ENCODE peak calls at places on chromosomes 16 and 17, in five cellular contexts. O is left ventricle myocardium inferior, N is astrocyte, Y is brain microvascular endothelial cell, P is IMR-90. A is an unnamed sample.

GRCh38 chr16:49189286-49189685 is 92.4 kb downstream of the CBLN1 start:
- DNase-seq in N (no peak), O (no peak), P (no peak), Y (peak), A (no peak)

GRCh38 chr16:1674751-1675664 is 3.1 kb upstream of the JPT2 start:
- DNase-seq in O (no peak), N (peak), Y (peak), P (peak), A (no peak)

GRCh38 chr17:19780846-19781245 is 32.7 kb upstream of the ALDH3A1 start:
- DNase-seq in O (no peak), Y (no peak), N (no peak), P (no peak), A (no peak)

GRCh38 chr17:45273551-45273957 is 11.7 kb upstream of the SPATA32 start:
- DNase-seq in Y (no peak), N (peak), P (no peak), O (no peak), A (no peak)

GRCh38 chr17:1119924-1120323 is 59.9 kb downstream of the ABR start:
- DNase-seq in Y (no peak), P (no peak), O (no peak), N (no peak), A (no peak)

GRCh38 chr16:77435240-77435819 is 496 bp upstream of the ADAMTS18 start:
- DNase-seq in N (no peak), O (no peak), P (no peak), Y (no peak), A (no peak)

GRCh38 chr16:57815987-57816745 is 13.9 kb upstream of the KIFC3 start:
- DNase-seq in Y (peak), N (peak), P (peak), O (peak), A (no peak)

GRCh38 chr17:45640141-45640850 is 143.8 kb upstream of the CRHR1 start:
- DNase-seq in P (peak), N (peak), O (peak), Y (peak), A (no peak)

GRCh38 chr17:82378741-82379021 is 7.1 kb downstream of the UTS2R start:
- DNase-seq in Y (no peak), P (no peak), N (no peak), O (no peak), A (no peak)

GRCh38 chr17:12097326-12097725 is 76.6 kb downstream of the MAP2K4 start:
- DNase-seq in N (no peak), O (no peak), P (no peak), Y (peak), A (no peak)

DNA sequence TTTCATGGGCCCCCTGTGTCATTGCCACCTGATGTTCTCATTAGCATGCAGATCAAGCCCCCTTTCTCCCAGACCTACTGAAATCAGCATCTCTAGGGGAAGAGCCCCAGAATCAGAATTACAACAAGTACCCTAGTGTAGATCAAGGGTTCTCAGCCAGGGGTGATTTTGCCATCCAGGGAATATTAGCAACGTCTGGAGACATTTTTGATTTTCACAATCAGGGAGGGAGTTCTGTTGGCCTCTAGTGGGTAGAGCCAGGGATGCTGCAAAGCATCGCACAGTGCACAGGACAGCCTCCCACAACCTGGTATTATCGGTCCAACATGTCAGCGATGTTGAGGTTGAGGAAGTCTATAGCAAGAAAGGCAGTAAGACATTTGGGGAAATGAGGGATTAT is 7.3 kb downstream of the AMZ2 start:
- DNase-seq in O (no peak), Y (no peak), P (no peak), N (no peak), A (no peak)
- H3K27ac ChIP-seq in O (no peak), Y (no peak), P (no peak), N (no peak), A (no peak)

DNA sequence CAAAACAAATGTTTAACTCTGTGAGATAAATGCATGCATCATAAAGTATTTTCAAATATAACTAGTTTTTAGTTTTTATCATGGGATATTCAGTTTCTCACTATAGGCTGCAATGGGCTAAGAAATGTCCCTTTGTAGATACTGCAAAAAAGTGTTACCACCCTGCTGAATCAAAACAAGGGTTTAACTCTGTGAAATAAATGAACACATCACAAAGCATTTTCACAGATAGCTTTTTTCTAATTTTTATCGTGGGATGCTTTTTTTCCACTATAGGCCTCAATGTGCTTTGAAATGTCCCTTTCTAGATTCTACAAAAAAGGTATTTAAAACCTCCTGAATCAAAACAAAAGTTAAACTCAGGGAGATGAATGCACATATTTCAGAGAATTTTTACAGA is 541.1 kb downstream of the KCNJ18 start:
- DNase-seq in P (no peak), O (no peak), Y (no peak), N (no peak), A (no peak)
- H3K27ac ChIP-seq in P (no peak), O (no peak), Y (no peak), N (no peak), A (no peak)

GRCh38 chr17:21381076-21381706 is 5.0 kb downstream of the KCNJ12 start:
- DNase-seq in O (no peak), N (no peak), Y (no peak), P (no peak), A (no peak)
- H3K27ac ChIP-seq in O (no peak), N (no peak), Y (no peak), P (no peak), A (no peak)

GRCh38 chr17:42553161-42553818 is 567 bp downstream of the HSD17B1 start:
- DNase-seq in O (no peak), Y (no peak), P (no peak), N (peak), A (no peak)
- H3K27ac ChIP-seq in O (peak), Y (no peak), P (no peak), N (no peak), A (no peak)

GRCh38 chr17:43803758-43804157 is 23.5 kb downstream of the CFAP97D1 start:
- DNase-seq in O (no peak), N (peak), Y (no peak), P (peak), A (no peak)
- H3K27ac ChIP-seq in O (no peak), N (no peak), Y (no peak), P (no peak), A (no peak)

GRCh38 chr17:3718251-3718650 is 5.5 kb upstream of the HASPIN start:
- DNase-seq in N (no peak), P (no peak), Y (no peak), O (no peak), A (no peak)

GRCh38 chr17:3722716-3723115 is 987 bp upstream of the HASPIN start:
- DNase-seq in P (peak), N (no peak), Y (no peak), O (no peak), A (no peak)

GRCh38 chr17:3723188-3723555 is 531 bp upstream of the HASPIN start:
- DNase-seq in P (no peak), Y (no peak), O (no peak), N (no peak), A (no peak)

GRCh38 chr17:3715296-3715695 is 8.4 kb upstream of the HASPIN start:
- DNase-seq in O (no peak), N (no peak), P (no peak), Y (no peak), A (no peak)

GRCh38 chr17:3719265-3719664 is 4.4 kb upstream of the HASPIN start:
- DNase-seq in N (no peak), Y (no peak), P (peak), O (no peak), A (no peak)
- H3K27ac ChIP-seq in N (no peak), Y (no peak), P (peak), O (no peak), A (no peak)

GRCh38 chr16:67417333-67418061 is 1.2 kb upstream of the ZDHHC1 start:
- DNase-seq in P (no peak), O (no peak), N (no peak), Y (no peak), A (no peak)
- H3K27ac ChIP-seq in P (no peak), O (no peak), N (no peak), Y (no peak), A (no peak)